ENCODE peak calls at places on chromosomes 2 and 18, in nine cellular contexts. W, I, D, V, F, Z, C, H and G are unnamed samples.

GRCh38 chr2:174153757-174154680 is 94.3 kb downstream of the OLA1 start:
- DNase-seq in W (no peak), I (peak), D (peak), V (no peak), F (peak), Z (no peak), C (no peak), H (no peak), G (peak)

GRCh38 chr2:187003038-187003543 is 154.1 kb upstream of the ZSWIM2 start:
- DNase-seq in W (no peak), I (no peak), D (peak), V (no peak), F (peak), Z (no peak), C (no peak), H (no peak), G (no peak)

GRCh38 chr2:230422149-230422548 is 6.1 kb downstream of the SP100 start:
- DNase-seq in W (no peak), I (no peak), D (no peak), V (no peak), F (no peak), Z (no peak), C (no peak), H (no peak), G (no peak)

GRCh38 chr2:69636395-69636794 is 7.1 kb downstream of the AAK1 start:
- DNase-seq in W (no peak), I (no peak), D (no peak), V (no peak), F (no peak), Z (no peak), C (no peak), H (no peak), G (no peak)

GRCh38 chr2:3291113-3291512 is 86.5 kb downstream of the EIPR1 start:
- DNase-seq in W (no peak), I (no peak), D (no peak), V (no peak), F (no peak), Z (peak), C (no peak), H (no peak), G (no peak)

GRCh38 chr2:241803387-241804325 is 5.3 kb upstream of the NEU4 start:
- DNase-seq in W (no peak), I (no peak), D (peak), V (peak), F (peak), Z (no peak), C (peak), H (peak), G (peak)

GRCh38 chr2:77513191-77513590 is 9.0 kb downstream of the LRRTM4 start:
- DNase-seq in W (no peak), I (no peak), D (no peak), V (no peak), F (no peak), Z (no peak), C (no peak), H (no peak), G (peak)

GRCh38 chr2:79271456-79271855 is 111.9 kb upstream of the REG3A start:
- DNase-seq in W (no peak), I (no peak), D (no peak), V (no peak), F (no peak), Z (no peak), C (no peak), H (no peak), G (no peak)

GRCh38 chr2:68730828-68731227 is 3.8 kb upstream of the ARHGAP25 start:
- DNase-seq in W (no peak), I (no peak), D (no peak), V (no peak), F (no peak), Z (no peak), C (no peak), H (no peak), G (no peak)

GRCh38 chr2:215884741-215885140 is 128.6 kb downstream of the MREG start:
- DNase-seq in W (no peak), I (no peak), D (peak), V (no peak), F (peak), Z (no peak), C (no peak), H (no peak), G (peak)

GRCh38 chr2:152222975-152223638 is 47.5 kb upstream of the STAM2 start:
- DNase-seq in W (peak), I (peak), D (peak), V (peak), F (peak), Z (peak), C (no peak), H (peak), G (peak)

GRCh38 chr2:181682795-181683517 is 2.6 kb upstream of the NEUROD1 start:
- DNase-seq in W (no peak), I (no peak), D (no peak), V (no peak), F (no peak), Z (no peak), C (no peak), H (no peak), G (no peak)

GRCh38 chr18:62122330-62122729 is 64.5 kb downstream of the PIGN start:
- DNase-seq in W (no peak), I (no peak), D (no peak), V (no peak), F (no peak), Z (no peak), C (no peak), H (no peak), G (no peak)
- H3K4me3 ChIP-seq in W (no peak), I (no peak), D (no peak), V (no peak), F (no peak), Z (no peak), C (no peak), H (no peak), G (no peak)

GRCh38 chr18:3970929-3971328 is 484.2 kb downstream of the DLGAP1 start:
- DNase-seq in W (no peak), I (no peak), D (no peak), V (no peak), F (no peak), Z (no peak), C (no peak), H (no peak), G (no peak)
- TF ChIP-seq CTCF in W (no peak), I (peak), D (peak), V (no peak), F (no peak), Z (no peak), C (no peak), H (peak), G (no peak)

DNA sequence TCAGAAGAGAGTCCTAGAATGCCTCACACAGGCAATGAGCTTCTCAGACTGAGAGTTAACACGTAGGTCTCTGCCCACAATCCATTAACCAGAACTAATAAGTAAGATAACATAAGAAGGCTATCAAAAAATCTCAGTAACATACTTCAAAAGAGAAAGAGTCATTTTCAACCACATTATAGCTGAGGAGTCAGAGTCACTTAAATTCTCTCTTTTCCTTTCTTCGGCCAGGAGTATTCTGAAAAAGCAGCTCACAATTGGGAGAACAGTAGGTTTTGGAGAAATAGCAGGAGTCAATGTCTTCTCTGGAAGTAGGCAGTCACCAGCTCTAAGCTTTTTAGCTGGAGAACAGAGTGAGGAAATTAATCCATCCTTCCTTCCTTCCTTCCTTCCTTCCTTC is 1364.4 kb upstream of the NXPH2 start:
- DNase-seq in W (no peak), I (no peak), D (no peak), V (no peak), F (no peak), Z (no peak), C (no peak), H (no peak), G (no peak)
- H3K4me3 ChIP-seq in W (no peak), I (no peak), D (no peak), V (no peak), F (no peak), Z (no peak), C (no peak), H (no peak), G (no peak)

GRCh38 chr2:28662468-28663095 is 89.0 kb upstream of the PPP1CB start:
- DNase-seq in W (no peak), I (no peak), D (peak), V (peak), F (no peak), Z (peak), C (no peak), H (no peak), G (peak)

GRCh38 chr2:28662044-28662443 is 89.6 kb upstream of the PPP1CB start:
- DNase-seq in W (no peak), I (no peak), D (peak), V (no peak), F (no peak), Z (peak), C (no peak), H (no peak), G (no peak)

GRCh38 chr2:28664120-28664842 is 87.3 kb upstream of the PPP1CB start:
- DNase-seq in W (no peak), I (no peak), D (peak), V (peak), F (peak), Z (peak), C (no peak), H (peak), G (no peak)

GRCh38 chr2:28661589-28662001 is 90.0 kb upstream of the PPP1CB start:
- DNase-seq in W (peak), I (no peak), D (peak), V (peak), F (peak), Z (peak), C (no peak), H (peak), G (peak)

GRCh38 chr2:28663359-28663758 is 88.3 kb upstream of the PPP1CB start:
- DNase-seq in W (no peak), I (no peak), D (peak), V (no peak), F (peak), Z (no peak), C (no peak), H (no peak), G (peak)
- TF ChIP-seq CTCF in W (peak), I (peak), D (peak), V (peak), F (peak), Z (no peak), C (peak), H (peak), G (peak)

GRCh38 chr18:35158728-35159443 is 81.9 kb upstream of the ZNF397 start:
- DNase-seq in W (no peak), I (no peak), D (no peak), V (no peak), F (no peak), Z (no peak), C (no peak), H (no peak), G (no peak)
- H3K4me3 ChIP-seq in W (no peak), I (no peak), D (no peak), V (no peak), F (no peak), Z (no peak), C (no peak), H (no peak), G (no peak)